ENCODE peak calls at places on chromosome 12, in four cellular contexts. One of them, this sample, is unnamed.

GRCh38 chr12:110850762-110851161 is 4.0 kb downstream of the CCDC63 start:
- DNase-seq in HepG2: no peak
- DNase-seq in K562: no peak
- DNase-seq in SK-N-SH: no peak
- DNase-seq in this sample: no peak

GRCh38 chr12:106415134-106415533 is 57.6 kb downstream of the POLR3B start:
- DNase-seq in K562: no peak
- DNase-seq in HepG2: no peak
- DNase-seq in SK-N-SH: no peak
- DNase-seq in this sample: no peak

GRCh38 chr12:132143328-132144071 is 619 bp downstream of the DDX51 start:
- DNase-seq in HepG2: no peak
- DNase-seq in K562: peak
- DNase-seq in SK-N-SH: peak
- DNase-seq in this sample: no peak

GRCh38 chr12:50734409-50735263 is 29.3 kb upstream of the ATF1 start:
- DNase-seq in HepG2: peak
- DNase-seq in K562: peak
- DNase-seq in SK-N-SH: peak
- DNase-seq in this sample: peak

GRCh38 chr12:75960086-75960910 is 71.3 kb downstream of the PHLDA1 start:
- DNase-seq in HepG2: peak
- DNase-seq in SK-N-SH: no peak
- DNase-seq in K562: no peak
- DNase-seq in this sample: peak

GRCh38 chr12:68336754-68337343 is 4.7 kb upstream of the MDM1 start:
- DNase-seq in K562: no peak
- DNase-seq in HepG2: no peak
- DNase-seq in SK-N-SH: peak
- DNase-seq in this sample: no peak

GRCh38 chr12:41795066-41795465 is 349.6 kb downstream of the GXYLT1 start:
- DNase-seq in SK-N-SH: no peak
- DNase-seq in HepG2: no peak
- DNase-seq in K562: no peak
- DNase-seq in this sample: no peak

GRCh38 chr12:6934110-6934509 is 6.4 kb downstream of the ATN1 start:
- DNase-seq in HepG2: no peak
- DNase-seq in SK-N-SH: no peak
- DNase-seq in K562: no peak
- DNase-seq in this sample: no peak

GRCh38 chr12:122035292-122035691 is 13.6 kb downstream of the BCL7A start:
- DNase-seq in SK-N-SH: no peak
- DNase-seq in K562: no peak
- DNase-seq in HepG2: no peak
- DNase-seq in this sample: no peak

GRCh38 chr12:21054334-21054733 is 76.7 kb upstream of the SLCO1B1 start:
- DNase-seq in SK-N-SH: no peak
- DNase-seq in K562: no peak
- DNase-seq in HepG2: no peak
- DNase-seq in this sample: no peak

GRCh38 chr12:116528067-116528466 is 31.1 kb upstream of the MAP1LC3B2 start:
- DNase-seq in SK-N-SH: no peak
- DNase-seq in K562: no peak
- DNase-seq in HepG2: no peak
- DNase-seq in this sample: no peak

GRCh38 chr12:12563529-12563928 is 866 bp upstream of the DUSP16 start:
- DNase-seq in HepG2: no peak
- DNase-seq in K562: peak
- DNase-seq in SK-N-SH: no peak
- DNase-seq in this sample: no peak

GRCh38 chr12:47549258-47549657 is 156.6 kb downstream of the RPAP3 start:
- DNase-seq in K562: peak
- DNase-seq in SK-N-SH: no peak
- DNase-seq in HepG2: no peak
- DNase-seq in this sample: no peak

GRCh38 chr12:117101953-117102833 is 3.0 kb upstream of the TESC start:
- DNase-seq in HepG2: no peak
- DNase-seq in K562: no peak
- DNase-seq in SK-N-SH: no peak
- DNase-seq in this sample: no peak

GRCh38 chr12:67705394-67706370 is 57.1 kb downstream of the DYRK2 start:
- DNase-seq in SK-N-SH: peak
- DNase-seq in K562: no peak
- DNase-seq in HepG2: no peak
- DNase-seq in this sample: no peak

GRCh38 chr12:45309826-45310626 is 94.1 kb downstream of the ANO6 start:
- DNase-seq in SK-N-SH: no peak
- DNase-seq in K562: no peak
- DNase-seq in HepG2: no peak
- DNase-seq in this sample: no peak

GRCh38 chr12:121657305-121658008 is 12.0 kb downstream of the MORN3 start:
- DNase-seq in SK-N-SH: no peak
- DNase-seq in K562: peak
- DNase-seq in HepG2: no peak
- DNase-seq in this sample: no peak

GRCh38 chr12:105427883-105428282 is 97.4 kb downstream of the C12orf75 start:
- DNase-seq in SK-N-SH: no peak
- DNase-seq in K562: no peak
- DNase-seq in HepG2: no peak
- DNase-seq in this sample: no peak

GRCh38 chr12:86421333-86421732 is 165.1 kb upstream of the MGAT4C start:
- DNase-seq in SK-N-SH: no peak
- DNase-seq in HepG2: no peak
- DNase-seq in K562: no peak
- DNase-seq in this sample: no peak

DNA sequence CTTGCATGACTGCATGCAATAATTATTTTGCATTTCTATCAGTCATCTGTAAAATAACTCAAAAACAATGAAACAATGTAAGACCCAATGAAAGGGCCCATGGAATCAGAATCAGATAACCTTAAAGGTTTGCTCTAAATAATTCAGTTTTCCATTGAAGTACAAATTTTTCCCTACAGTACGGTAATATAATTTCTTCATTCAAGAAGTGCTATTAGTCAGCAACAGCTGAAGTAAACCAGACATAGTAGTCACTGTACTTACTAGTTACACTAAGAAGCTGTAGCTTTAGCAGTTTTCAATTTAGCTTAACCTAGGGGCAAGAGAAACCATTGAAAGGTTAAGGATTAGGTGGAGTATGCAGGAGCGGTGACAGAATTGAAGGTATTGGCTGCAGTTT is 43.5 kb downstream of the BCAT1 start:
- DNase-seq in K562: no peak
- DNase-seq in SK-N-SH: no peak
- DNase-seq in HepG2: no peak
- DNase-seq in this sample: no peak
- TF ChIP-seq USF2 in K562: no peak
- TF ChIP-seq USF2 in SK-N-SH: no peak
- TF ChIP-seq USF2 in HepG2: no peak
- TF ChIP-seq USF2 in this sample: no peak

DNA sequence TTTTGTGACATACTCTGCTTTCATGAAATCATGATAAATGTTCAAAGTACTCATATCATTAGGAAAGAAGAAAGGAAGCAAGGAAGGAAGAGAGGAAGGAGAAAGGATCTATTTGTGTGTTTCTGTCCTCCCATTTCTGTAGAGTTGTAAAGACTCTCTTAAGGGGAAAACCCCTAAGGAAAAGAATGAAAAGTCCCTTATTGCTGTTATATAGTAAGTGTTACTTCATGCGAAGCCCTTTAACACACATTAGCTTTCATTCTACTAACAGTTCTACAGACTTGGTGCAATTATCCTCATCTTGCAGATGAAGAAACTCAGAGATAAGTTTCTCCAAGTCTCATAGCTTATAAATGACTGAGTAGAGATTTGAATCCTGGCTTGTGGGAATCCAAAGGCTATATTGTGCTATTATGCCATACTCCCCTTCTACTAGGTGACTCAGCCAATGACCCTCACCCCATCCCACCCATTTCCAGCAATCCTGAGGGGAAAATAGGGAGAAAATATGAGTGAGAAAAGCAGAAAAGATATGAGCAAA is 13.5 kb upstream of the LGR5 start:
- DNase-seq in HepG2: no peak
- DNase-seq in K562: no peak
- DNase-seq in SK-N-SH: no peak
- DNase-seq in this sample: no peak
- TF ChIP-seq FOXJ3 in HepG2: no peak
- TF ChIP-seq FOXJ3 in K562: no peak
- TF ChIP-seq FOXJ3 in SK-N-SH: no peak
- TF ChIP-seq FOXJ3 in this sample: no peak

DNA sequence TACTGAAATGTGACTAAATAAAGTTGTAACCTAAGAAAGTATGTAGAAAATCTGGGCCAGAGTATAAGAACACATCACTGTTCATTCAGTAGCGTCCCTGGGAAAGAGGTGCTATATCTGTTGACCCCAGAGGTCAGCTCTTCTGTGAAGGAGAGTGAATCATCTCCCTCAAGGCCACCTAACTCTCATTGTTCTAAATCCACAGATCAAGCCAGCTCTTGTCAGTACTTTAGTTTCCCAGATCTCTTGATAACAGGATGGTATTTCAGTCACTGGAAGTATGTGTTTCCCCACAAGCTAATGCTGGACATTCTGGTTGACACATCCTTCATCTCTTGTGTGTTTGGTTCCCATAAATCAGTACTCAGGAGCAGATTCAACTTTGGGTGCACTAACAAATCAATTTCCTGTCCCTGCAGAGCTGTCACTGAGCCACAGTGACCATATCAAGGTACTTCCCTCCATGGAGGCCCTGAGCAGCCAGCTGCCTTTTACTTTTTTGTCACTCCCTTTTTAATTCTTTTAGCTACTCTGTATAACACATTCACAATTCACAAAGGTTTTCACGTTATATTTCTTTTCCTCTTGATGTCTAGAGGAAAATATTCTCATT is 7.8 kb downstream of the KRT1 start:
- DNase-seq in K562: no peak
- DNase-seq in HepG2: peak
- DNase-seq in SK-N-SH: no peak
- DNase-seq in this sample: no peak
- TF ChIP-seq USF2 in K562: no peak
- TF ChIP-seq USF2 in HepG2: no peak
- TF ChIP-seq USF2 in SK-N-SH: no peak
- TF ChIP-seq USF2 in this sample: no peak

GRCh38 chr12:102958830-102959176 is 1.3 kb downstream of the ASCL1 start:
- DNase-seq in HepG2: no peak
- DNase-seq in SK-N-SH: no peak
- DNase-seq in K562: no peak
- DNase-seq in this sample: no peak
- TF ChIP-seq FOXJ3 in HepG2: no peak
- TF ChIP-seq FOXJ3 in SK-N-SH: no peak
- TF ChIP-seq FOXJ3 in K562: no peak
- TF ChIP-seq FOXJ3 in this sample: no peak

This sample was measured in WTC11.